ENCODE peak calls at places on chromosomes 6 and 20, in ten cellular contexts. One of them, this sample, is unnamed.

GRCh38 chr20:4073852-4074741 is 58.7 kb upstream of the RNF24 start:
- DNase-seq in astrocyte of the spinal cord: no peak
- DNase-seq in NCI-H1694: no peak
- DNase-seq in lung: no peak
- DNase-seq in mesenteric fat pad: no peak
- DNase-seq in putamen: no peak
- DNase-seq in HCT116: no peak
- DNase-seq in iPS-NIHi11: no peak
- DNase-seq in fibroblast of the aortic adventitia: no peak
- DNase-seq in psoas muscle: no peak
- DNase-seq in this sample: no peak

GRCh38 chr6:6758915-6759654 is 170.6 kb downstream of the LY86 start:
- DNase-seq in iPS-NIHi11: peak
- DNase-seq in mesenteric fat pad: no peak
- DNase-seq in putamen: peak
- DNase-seq in HCT116: peak
- DNase-seq in lung: peak
- DNase-seq in psoas muscle: no peak
- DNase-seq in NCI-H1694: peak
- DNase-seq in astrocyte of the spinal cord: peak
- DNase-seq in fibroblast of the aortic adventitia: peak
- DNase-seq in this sample: no peak

GRCh38 chr20:642398-643174 is 10.4 kb downstream of the SRXN1 start:
- DNase-seq in psoas muscle: peak
- DNase-seq in iPS-NIHi11: peak
- DNase-seq in fibroblast of the aortic adventitia: no peak
- DNase-seq in lung: no peak
- DNase-seq in astrocyte of the spinal cord: no peak
- DNase-seq in putamen: no peak
- DNase-seq in mesenteric fat pad: no peak
- DNase-seq in NCI-H1694: no peak
- DNase-seq in HCT116: no peak
- DNase-seq in this sample: no peak

GRCh38 chr6:85670573-85670972 is 27.9 kb upstream of the SYNCRIP start:
- DNase-seq in NCI-H1694: no peak
- DNase-seq in HCT116: no peak
- DNase-seq in fibroblast of the aortic adventitia: peak
- DNase-seq in lung: no peak
- DNase-seq in mesenteric fat pad: no peak
- DNase-seq in iPS-NIHi11: no peak
- DNase-seq in astrocyte of the spinal cord: peak
- DNase-seq in putamen: no peak
- DNase-seq in psoas muscle: no peak
- DNase-seq in this sample: no peak

GRCh38 chr20:36644713-36645109 is 1.3 kb downstream of the SLA2 start:
- DNase-seq in NCI-H1694: no peak
- DNase-seq in lung: no peak
- DNase-seq in HCT116: no peak
- DNase-seq in fibroblast of the aortic adventitia: no peak
- DNase-seq in psoas muscle: no peak
- DNase-seq in putamen: no peak
- DNase-seq in astrocyte of the spinal cord: no peak
- DNase-seq in iPS-NIHi11: no peak
- DNase-seq in mesenteric fat pad: no peak
- DNase-seq in this sample: no peak

GRCh38 chr20:44137210-44137781 is 49.7 kb downstream of the JPH2 start:
- DNase-seq in fibroblast of the aortic adventitia: peak
- DNase-seq in astrocyte of the spinal cord: no peak
- DNase-seq in iPS-NIHi11: peak
- DNase-seq in HCT116: no peak
- DNase-seq in putamen: no peak
- DNase-seq in psoas muscle: peak
- DNase-seq in NCI-H1694: no peak
- DNase-seq in mesenteric fat pad: no peak
- DNase-seq in lung: no peak
- DNase-seq in this sample: no peak

GRCh38 chr6:112639436-112639835 is 292.3 kb downstream of the RFPL4B start:
- DNase-seq in HCT116: no peak
- DNase-seq in psoas muscle: no peak
- DNase-seq in fibroblast of the aortic adventitia: peak
- DNase-seq in putamen: no peak
- DNase-seq in NCI-H1694: no peak
- DNase-seq in astrocyte of the spinal cord: peak
- DNase-seq in mesenteric fat pad: no peak
- DNase-seq in lung: no peak
- DNase-seq in iPS-NIHi11: no peak
- DNase-seq in this sample: no peak

GRCh38 chr20:481167-481566 is 18.8 kb upstream of the TBC1D20 start:
- DNase-seq in psoas muscle: no peak
- DNase-seq in mesenteric fat pad: no peak
- DNase-seq in astrocyte of the spinal cord: no peak
- DNase-seq in fibroblast of the aortic adventitia: no peak
- DNase-seq in iPS-NIHi11: no peak
- DNase-seq in NCI-H1694: no peak
- DNase-seq in HCT116: no peak
- DNase-seq in putamen: no peak
- DNase-seq in lung: no peak
- DNase-seq in this sample: no peak

GRCh38 chr20:7606941-7607340 is 333.3 kb downstream of the HAO1 start:
- DNase-seq in fibroblast of the aortic adventitia: no peak
- DNase-seq in psoas muscle: no peak
- DNase-seq in mesenteric fat pad: no peak
- DNase-seq in astrocyte of the spinal cord: no peak
- DNase-seq in putamen: no peak
- DNase-seq in NCI-H1694: no peak
- DNase-seq in iPS-NIHi11: no peak
- DNase-seq in lung: no peak
- DNase-seq in HCT116: no peak
- DNase-seq in this sample: no peak

GRCh38 chr20:51442602-51443001 is 99.9 kb downstream of the NFATC2 start:
- DNase-seq in NCI-H1694: no peak
- DNase-seq in fibroblast of the aortic adventitia: no peak
- DNase-seq in mesenteric fat pad: no peak
- DNase-seq in lung: no peak
- DNase-seq in psoas muscle: no peak
- DNase-seq in putamen: no peak
- DNase-seq in HCT116: no peak
- DNase-seq in astrocyte of the spinal cord: no peak
- DNase-seq in iPS-NIHi11: no peak
- DNase-seq in this sample: no peak

GRCh38 chr6:149478631-149479314 is 6.0 kb downstream of the ZC3H12D start:
- DNase-seq in putamen: no peak
- DNase-seq in HCT116: no peak
- DNase-seq in mesenteric fat pad: no peak
- DNase-seq in lung: no peak
- DNase-seq in psoas muscle: no peak
- DNase-seq in iPS-NIHi11: no peak
- DNase-seq in fibroblast of the aortic adventitia: no peak
- DNase-seq in NCI-H1694: no peak
- DNase-seq in astrocyte of the spinal cord: no peak
- DNase-seq in this sample: no peak